ENCODE peak calls at places on chromosomes 12 and 14, in four cellular contexts. One of them, this sample, is unnamed. For H3K9me3, the result is how much of the 10 kb centered on the place peaks cover.

GRCh38 chr12:50806176-50806575 is 36.5 kb upstream of the TMPRSS12 start:
- DNase-seq in CD4-positive, alpha-beta T cell: no peak
- DNase-seq in heart right ventricle: no peak
- DNase-seq in HCT116: no peak
- DNase-seq in this sample: no peak

GRCh38 chr12:22855456-22855855 is 230.5 kb downstream of the ETNK1 start:
- DNase-seq in HCT116: no peak
- DNase-seq in CD4-positive, alpha-beta T cell: no peak
- DNase-seq in heart right ventricle: no peak
- DNase-seq in this sample: no peak

GRCh38 chr14:93964281-93964680 is 12.1 kb downstream of the ASB2 start:
- DNase-seq in heart right ventricle: no peak
- DNase-seq in CD4-positive, alpha-beta T cell: no peak
- DNase-seq in HCT116: no peak
- DNase-seq in this sample: no peak

GRCh38 chr14:103199141-103199540 is 75.9 kb downstream of the TNFAIP2 start:
- DNase-seq in CD4-positive, alpha-beta T cell: no peak
- DNase-seq in heart right ventricle: no peak
- DNase-seq in HCT116: no peak
- DNase-seq in this sample: no peak

GRCh38 chr12:108099085-108099484 is 30.0 kb upstream of the WSCD2 start:
- DNase-seq in heart right ventricle: no peak
- DNase-seq in CD4-positive, alpha-beta T cell: no peak
- DNase-seq in HCT116: no peak
- DNase-seq in this sample: no peak

GRCh38 chr14:88864198-88864597 is 39.7 kb downstream of the TTC8 start:
- DNase-seq in heart right ventricle: no peak
- DNase-seq in CD4-positive, alpha-beta T cell: no peak
- DNase-seq in HCT116: no peak
- DNase-seq in this sample: no peak

GRCh38 chr12:77049767-77050353 is 15.5 kb downstream of the E2F7 start:
- DNase-seq in HCT116: peak
- DNase-seq in heart right ventricle: peak
- DNase-seq in CD4-positive, alpha-beta T cell: no peak
- DNase-seq in this sample: no peak

GRCh38 chr12:92221916-92222315 is 76.3 kb upstream of the BTG1 start:
- DNase-seq in heart right ventricle: no peak
- DNase-seq in HCT116: no peak
- DNase-seq in CD4-positive, alpha-beta T cell: no peak
- DNase-seq in this sample: no peak

GRCh38 chr12:93876360-93876759 is 199.2 kb downstream of the CRADD start:
- DNase-seq in CD4-positive, alpha-beta T cell: no peak
- DNase-seq in heart right ventricle: no peak
- DNase-seq in HCT116: no peak
- DNase-seq in this sample: no peak
- H3K9me3 ChIP-seq in CD4-positive, alpha-beta T cell: half or more
- H3K9me3 ChIP-seq in heart right ventricle: half or more
- H3K9me3 ChIP-seq in HCT116: under half
- H3K9me3 ChIP-seq in this sample: under half

GRCh38 chr14:26104686-26105085 is 493.1 kb downstream of the NOVA1 start:
- DNase-seq in heart right ventricle: no peak
- DNase-seq in CD4-positive, alpha-beta T cell: no peak
- DNase-seq in HCT116: no peak
- DNase-seq in this sample: no peak
- H3K9me3 ChIP-seq in heart right ventricle: under half
- H3K9me3 ChIP-seq in CD4-positive, alpha-beta T cell: under half
- H3K9me3 ChIP-seq in HCT116: under half
- H3K9me3 ChIP-seq in this sample: under half

DNA sequence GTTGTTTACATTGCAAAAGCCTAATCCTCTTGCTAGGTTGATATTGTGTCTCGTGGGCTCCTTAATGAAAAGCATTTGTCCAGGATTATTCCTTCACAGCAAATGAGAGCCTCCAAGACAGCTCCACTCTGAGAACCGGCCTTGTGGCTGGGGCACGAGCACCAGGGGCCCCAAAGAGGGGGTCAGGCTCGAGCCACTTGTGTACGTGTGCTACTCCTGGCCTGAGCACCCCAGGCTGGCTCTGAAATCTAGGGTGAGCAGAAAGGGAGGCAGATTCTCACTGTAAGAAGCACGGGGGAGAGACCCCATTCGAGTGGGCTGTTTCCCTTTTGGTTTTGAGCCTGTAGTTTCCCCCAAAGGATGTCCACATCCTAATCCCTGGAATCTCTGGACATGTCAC is 45.0 kb upstream of the FZD10 start:
- DNase-seq in CD4-positive, alpha-beta T cell: no peak
- DNase-seq in heart right ventricle: no peak
- DNase-seq in HCT116: no peak
- DNase-seq in this sample: no peak
- H3K9me3 ChIP-seq in CD4-positive, alpha-beta T cell: under half
- H3K9me3 ChIP-seq in heart right ventricle: under half
- H3K9me3 ChIP-seq in HCT116: under half
- H3K9me3 ChIP-seq in this sample: under half

GRCh38 chr14:79568566-79568965 is 642.7 kb downstream of the DIO2 start:
- DNase-seq in CD4-positive, alpha-beta T cell: no peak
- DNase-seq in HCT116: no peak
- DNase-seq in heart right ventricle: no peak
- DNase-seq in this sample: no peak
- H3K9me3 ChIP-seq in CD4-positive, alpha-beta T cell: under half
- H3K9me3 ChIP-seq in HCT116: under half
- H3K9me3 ChIP-seq in heart right ventricle: under half
- H3K9me3 ChIP-seq in this sample: under half

GRCh38 chr12:133129368-133130037 is 571 bp downstream of the ZNF891 start:
- DNase-seq in heart right ventricle: no peak
- DNase-seq in HCT116: no peak
- DNase-seq in CD4-positive, alpha-beta T cell: no peak
- DNase-seq in this sample: no peak

GRCh38 chr12:133120385-133121191 is 9.5 kb downstream of the ZNF891 start:
- DNase-seq in CD4-positive, alpha-beta T cell: no peak
- DNase-seq in HCT116: no peak
- DNase-seq in heart right ventricle: no peak
- DNase-seq in this sample: no peak

GRCh38 chr12:133130038-133130807 is at the start of the genes ZNF10 and ZNF891:
- DNase-seq in HCT116: no peak
- DNase-seq in CD4-positive, alpha-beta T cell: peak
- DNase-seq in heart right ventricle: peak
- DNase-seq in this sample: peak

GRCh38 chr12:133124674-133125073 is 5.4 kb downstream of the ZNF891 start:
- DNase-seq in HCT116: no peak
- DNase-seq in heart right ventricle: no peak
- DNase-seq in CD4-positive, alpha-beta T cell: no peak
- DNase-seq in this sample: no peak
- H3K9me3 ChIP-seq in HCT116: under half
- H3K9me3 ChIP-seq in heart right ventricle: half or more
- H3K9me3 ChIP-seq in CD4-positive, alpha-beta T cell: half or more
- H3K9me3 ChIP-seq in this sample: half or more